ENCODE peak calls at places on chromosome 4, in seven cellular contexts. W is heart left ventricle, U is spleen, L is NB4, D is lower leg skin, B is HCT116, E is tibial nerve. M is an unnamed sample.

GRCh38 chr4:151012376-151012775 is 2.7 kb downstream of the LRBA start:
- DNase-seq in W (no peak), U (no peak), L (no peak), D (no peak), B (no peak), E (no peak), M (no peak)

GRCh38 chr4:90317785-90318184 is 190.6 kb downstream of the CCSER1 start:
- DNase-seq in W (no peak), U (no peak), L (no peak), D (no peak), B (peak; percentile 86), E (no peak), M (no peak)

GRCh38 chr4:82833696-82834313 is 35.2 kb upstream of the SCD5 start:
- DNase-seq in W (no peak), U (no peak), L (no peak), D (no peak), B (no peak), E (no peak), M (no peak)

GRCh38 chr4:102143433-102143832 is 201.8 kb downstream of the SLC39A8 start:
- DNase-seq in W (no peak), U (no peak), L (no peak), D (no peak), B (no peak), E (no peak), M (no peak)

GRCh38 chr4:47662975-47663374 is 174.9 kb downstream of the CORIN start:
- DNase-seq in W (no peak), U (no peak), L (peak; percentile 43), D (no peak), B (peak; percentile 29), E (no peak), M (no peak)

GRCh38 chr4:89640620-89641366 is 196.2 kb downstream of the SNCA start:
- DNase-seq in W (peak; percentile 54), U (no peak), L (peak; percentile 19), D (no peak), B (peak; percentile 68), E (no peak), M (peak; percentile 45)

GRCh38 chr4:109764376-109764775 is 34.5 kb upstream of the PLA2G12A start:
- DNase-seq in W (no peak), U (no peak), L (no peak), D (no peak), B (no peak), E (no peak), M (peak; percentile 56)

GRCh38 chr4:153204247-153205027 is at the start of gene TRIM2:
- DNase-seq in W (peak; percentile 72), U (no peak), L (no peak), D (peak; percentile 92), B (peak; percentile 86), E (peak; percentile 73), M (peak; percentile 77)

GRCh38 chr4:88729146-88729755 is 31.6 kb upstream of the NAP1L5 start:
- DNase-seq in W (no peak), U (no peak), L (no peak), D (no peak), B (no peak), E (no peak), M (no peak)

GRCh38 chr4:155468282-155468681 is 91.5 kb upstream of the MAP9 start:
- DNase-seq in W (no peak), U (no peak), L (no peak), D (no peak), B (no peak), E (no peak), M (no peak)

GRCh38 chr4:153113061-153113837 is 91.0 kb upstream of the TRIM2 start:
- DNase-seq in W (no peak), U (no peak), L (no peak), D (peak; percentile 58), B (no peak), E (no peak), M (no peak)

GRCh38 chr4:147408189-147408588 is 72.7 kb upstream of the EDNRA start:
- DNase-seq in W (no peak), U (no peak), L (no peak), D (no peak), B (no peak), E (no peak), M (peak; percentile 17)

GRCh38 chr4:64539234-64539849 is 130.1 kb upstream of the TECRL start:
- DNase-seq in W (no peak), U (no peak), L (peak; percentile 68), D (no peak), B (peak; percentile 16), E (peak; percentile 13), M (peak; percentile 68)

GRCh38 chr4:121711263-121712000 is 14.7 kb upstream of the ANXA5 start:
- DNase-seq in W (peak; percentile 90), U (peak; percentile 78), L (peak; percentile 93), D (peak; percentile 96), B (peak; percentile 77), E (peak; percentile 77), M (peak; percentile 86)

GRCh38 chr4:142443469-142443868 is 402.6 kb downstream of the INPP4B start:
- DNase-seq in W (no peak), U (no peak), L (no peak), D (no peak), B (no peak), E (no peak), M (no peak)

GRCh38 chr4:55358668-55359067 is 12.6 kb downstream of the SRD5A3 start:
- DNase-seq in W (no peak), U (no peak), L (peak; percentile 74), D (no peak), B (peak; percentile 50), E (no peak), M (no peak)

GRCh38 chr4:127479031-127479622 is 153.6 kb upstream of the INTU start:
- DNase-seq in W (no peak), U (no peak), L (peak; percentile 51), D (no peak), B (peak; percentile 39), E (no peak), M (no peak)

GRCh38 chr4:19675172-19675811 is 576.4 kb upstream of the SLIT2 start:
- DNase-seq in W (no peak), U (no peak), L (no peak), D (no peak), B (no peak), E (no peak), M (no peak)

GRCh38 chr4:156559346-156559745 is 412.3 kb downstream of the PDGFC start:
- DNase-seq in W (no peak), U (no peak), L (no peak), D (no peak), B (no peak), E (no peak), M (no peak)

GRCh38 chr4:188941524-188942109 is 802.4 kb downstream of the TRIML1 start:
- DNase-seq in W (no peak), U (no peak), L (no peak), D (no peak), B (peak; percentile 95), E (no peak), M (no peak)

GRCh38 chr4:165312506-165312905 is 15.0 kb upstream of the MSMO1 start:
- DNase-seq in W (no peak), U (no peak), L (no peak), D (no peak), B (no peak), E (no peak), M (no peak)

GRCh38 chr4:137635108-137635507 is 102.8 kb upstream of the PCDH18 start:
- DNase-seq in W (no peak), U (no peak), L (no peak), D (no peak), B (no peak), E (peak; percentile 50), M (no peak)

GRCh38 chr4:71186566-71187398 is 152.0 kb upstream of the SLC4A4 start:
- DNase-seq in W (peak; percentile 78), U (peak; percentile 84), L (no peak), D (no peak), B (no peak), E (no peak), M (peak; percentile 44)

GRCh38 chr4:13642576-13642975 is 15.1 kb upstream of the BOD1L1 start:
- DNase-seq in W (no peak), U (no peak), L (no peak), D (no peak), B (no peak), E (peak; percentile 37), M (peak; percentile 76)

GRCh38 chr4:13645075-13645474 is 17.6 kb upstream of the BOD1L1 start:
- DNase-seq in W (no peak), U (no peak), L (no peak), D (no peak), B (no peak), E (no peak), M (no peak)

GRCh38 chr4:13641084-13641483 is 13.6 kb upstream of the BOD1L1 start:
- DNase-seq in W (no peak), U (no peak), L (no peak), D (no peak), B (no peak), E (no peak), M (no peak)

GRCh38 chr4:13642163-13642562 is 14.6 kb upstream of the BOD1L1 start:
- DNase-seq in W (no peak), U (no peak), L (no peak), D (no peak), B (no peak), E (no peak), M (no peak)

DNA sequence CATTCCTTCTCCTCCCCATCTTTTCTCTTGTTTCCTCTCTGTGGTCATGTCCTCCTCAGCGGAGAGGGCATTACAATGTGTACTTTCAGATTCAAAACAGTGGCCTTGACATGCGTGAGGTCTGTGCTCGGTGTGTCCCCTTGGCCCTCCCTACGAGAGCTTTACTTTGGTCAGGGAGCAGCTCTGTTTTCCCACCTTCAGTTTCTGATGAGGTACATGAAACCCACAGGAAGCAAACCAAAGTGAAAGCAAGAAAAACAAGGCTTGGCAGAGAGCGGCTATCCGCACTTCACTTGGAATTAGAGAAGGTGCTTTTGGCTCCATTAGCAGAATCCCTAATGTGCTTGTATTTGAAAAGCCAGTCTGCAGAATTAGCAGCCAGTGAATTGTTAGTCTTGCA is 19.5 kb upstream of the BOD1L1 start:
- DNase-seq in W (no peak), U (no peak), L (no peak), D (no peak), B (no peak), E (no peak), M (peak; percentile 33)
- H3K4me3 ChIP-seq in W (no peak overlapping the region), U (no peak overlapping the region), L (no peak overlapping the region), D (no peak overlapping the region), B (no peak overlapping the region), E (no peak overlapping the region), M (no peak overlapping the region)

GRCh38 chr4:1885414-1885813 is 14.2 kb downstream of the NSD2 start:
- DNase-seq in W (no peak), U (no peak), L (no peak), D (no peak), B (no peak), E (no peak), M (no peak)
- TF ChIP-seq POLR2A in W (no peak), U (no peak), L (no peak), D (no peak), B (no peak), E (no peak), M (no peak)

DNA sequence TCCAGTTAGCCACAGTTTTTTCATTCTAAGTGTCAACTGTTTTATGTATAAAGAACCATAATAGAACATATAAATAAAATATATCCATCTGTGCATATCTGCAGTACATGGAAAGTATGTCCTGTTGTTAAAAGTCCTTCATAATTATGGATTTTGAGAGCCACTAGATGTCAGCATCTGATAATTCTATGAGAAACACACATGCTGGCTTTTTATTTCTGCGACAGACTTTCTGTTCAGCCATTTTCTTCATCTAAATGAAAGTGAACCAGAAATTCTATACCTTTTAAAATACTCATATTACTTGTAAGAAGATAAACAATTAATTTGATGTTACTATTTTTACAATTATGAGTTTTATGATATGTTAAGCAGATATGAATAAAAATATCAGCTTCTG is 251.4 kb downstream of the GPM6A start:
- DNase-seq in W (no peak), U (no peak), L (peak; percentile 26), D (no peak), B (peak; percentile 32), E (no peak), M (no peak)
- TF ChIP-seq CTCF in W (no peak), U (peak; percentile 20), L (no peak), D (no peak), B (peak; percentile 47), E (no peak), M (no peak)

GRCh38 chr4:41133619-41134018 is 80.7 kb downstream of the APBB2 start:
- DNase-seq in W (no peak), U (no peak), L (no peak), D (no peak), B (no peak), E (no peak), M (no peak)
- H3K4me3 ChIP-seq in W (no peak overlapping the region), U (no peak overlapping the region), L (no peak overlapping the region), D (no peak overlapping the region), B (no peak overlapping the region), E (no peak overlapping the region), M (no peak overlapping the region)

M was measured in testis.